ENCODE peak calls at places on chromosomes 3 and 15, in ten cellular contexts. One of them, this sample, is unnamed.

GRCh38 chr15:33547876-33548275 is 237.1 kb downstream of the RYR3 start:
- DNase-seq in GM12864: no peak
- DNase-seq in glutamatergic neuron: no peak
- DNase-seq in WTC11: peak; percentile 87
- DNase-seq in D721Med: no peak
- DNase-seq in ovary: peak; percentile 44
- DNase-seq in heart right ventricle: peak; percentile 13
- DNase-seq in stomach: no peak
- DNase-seq in psoas muscle: peak; percentile 49
- DNase-seq in neural crest cell: peak; percentile 55
- DNase-seq in this sample: peak; percentile 52

GRCh38 chr3:185511711-185512110 is 12.9 kb upstream of the TMEM41A start:
- DNase-seq in GM12864: no peak
- DNase-seq in glutamatergic neuron: no peak
- DNase-seq in WTC11: no peak
- DNase-seq in D721Med: no peak
- DNase-seq in ovary: no peak
- DNase-seq in heart right ventricle: no peak
- DNase-seq in stomach: no peak
- DNase-seq in psoas muscle: no peak
- DNase-seq in neural crest cell: no peak
- DNase-seq in this sample: no peak

GRCh38 chr15:25811481-25811906 is 51.6 kb downstream of the ATP10A start:
- DNase-seq in GM12864: peak; percentile 66
- DNase-seq in glutamatergic neuron: no peak
- DNase-seq in WTC11: no peak
- DNase-seq in D721Med: no peak
- DNase-seq in ovary: no peak
- DNase-seq in heart right ventricle: no peak
- DNase-seq in stomach: no peak
- DNase-seq in psoas muscle: no peak
- DNase-seq in neural crest cell: no peak
- DNase-seq in this sample: no peak

GRCh38 chr15:99403597-99403996 is 152.3 kb downstream of the LRRC28 start:
- DNase-seq in GM12864: no peak
- DNase-seq in glutamatergic neuron: no peak
- DNase-seq in WTC11: no peak
- DNase-seq in D721Med: no peak
- DNase-seq in ovary: no peak
- DNase-seq in heart right ventricle: no peak
- DNase-seq in stomach: no peak
- DNase-seq in psoas muscle: no peak
- DNase-seq in neural crest cell: no peak
- DNase-seq in this sample: no peak

GRCh38 chr15:29064290-29064689 is 178.5 kb downstream of the APBA2 start:
- DNase-seq in GM12864: no peak
- DNase-seq in glutamatergic neuron: no peak
- DNase-seq in WTC11: peak; percentile 24
- DNase-seq in D721Med: no peak
- DNase-seq in ovary: no peak
- DNase-seq in heart right ventricle: no peak
- DNase-seq in stomach: no peak
- DNase-seq in psoas muscle: no peak
- DNase-seq in neural crest cell: no peak
- DNase-seq in this sample: no peak

GRCh38 chr3:88957751-88958452 is 149.5 kb upstream of the EPHA3 start:
- DNase-seq in GM12864: no peak
- DNase-seq in glutamatergic neuron: no peak
- DNase-seq in WTC11: no peak
- DNase-seq in D721Med: no peak
- DNase-seq in ovary: no peak
- DNase-seq in heart right ventricle: no peak
- DNase-seq in stomach: no peak
- DNase-seq in psoas muscle: no peak
- DNase-seq in neural crest cell: no peak
- DNase-seq in this sample: peak; percentile 86

GRCh38 chr3:167406876-167407492 is 26.9 kb upstream of the ZBBX start:
- DNase-seq in GM12864: no peak
- DNase-seq in glutamatergic neuron: peak; percentile 42
- DNase-seq in WTC11: peak; percentile 41
- DNase-seq in D721Med: no peak
- DNase-seq in ovary: no peak
- DNase-seq in heart right ventricle: peak; percentile 21
- DNase-seq in stomach: peak; percentile 31
- DNase-seq in psoas muscle: no peak
- DNase-seq in neural crest cell: peak; percentile 26
- DNase-seq in this sample: peak; percentile 24

GRCh38 chr3:94416768-94417167 is 353.9 kb downstream of the NSUN3 start:
- DNase-seq in GM12864: no peak
- DNase-seq in glutamatergic neuron: no peak
- DNase-seq in WTC11: no peak
- DNase-seq in D721Med: no peak
- DNase-seq in ovary: no peak
- DNase-seq in heart right ventricle: no peak
- DNase-seq in stomach: no peak
- DNase-seq in psoas muscle: no peak
- DNase-seq in neural crest cell: no peak
- DNase-seq in this sample: no peak

DNA sequence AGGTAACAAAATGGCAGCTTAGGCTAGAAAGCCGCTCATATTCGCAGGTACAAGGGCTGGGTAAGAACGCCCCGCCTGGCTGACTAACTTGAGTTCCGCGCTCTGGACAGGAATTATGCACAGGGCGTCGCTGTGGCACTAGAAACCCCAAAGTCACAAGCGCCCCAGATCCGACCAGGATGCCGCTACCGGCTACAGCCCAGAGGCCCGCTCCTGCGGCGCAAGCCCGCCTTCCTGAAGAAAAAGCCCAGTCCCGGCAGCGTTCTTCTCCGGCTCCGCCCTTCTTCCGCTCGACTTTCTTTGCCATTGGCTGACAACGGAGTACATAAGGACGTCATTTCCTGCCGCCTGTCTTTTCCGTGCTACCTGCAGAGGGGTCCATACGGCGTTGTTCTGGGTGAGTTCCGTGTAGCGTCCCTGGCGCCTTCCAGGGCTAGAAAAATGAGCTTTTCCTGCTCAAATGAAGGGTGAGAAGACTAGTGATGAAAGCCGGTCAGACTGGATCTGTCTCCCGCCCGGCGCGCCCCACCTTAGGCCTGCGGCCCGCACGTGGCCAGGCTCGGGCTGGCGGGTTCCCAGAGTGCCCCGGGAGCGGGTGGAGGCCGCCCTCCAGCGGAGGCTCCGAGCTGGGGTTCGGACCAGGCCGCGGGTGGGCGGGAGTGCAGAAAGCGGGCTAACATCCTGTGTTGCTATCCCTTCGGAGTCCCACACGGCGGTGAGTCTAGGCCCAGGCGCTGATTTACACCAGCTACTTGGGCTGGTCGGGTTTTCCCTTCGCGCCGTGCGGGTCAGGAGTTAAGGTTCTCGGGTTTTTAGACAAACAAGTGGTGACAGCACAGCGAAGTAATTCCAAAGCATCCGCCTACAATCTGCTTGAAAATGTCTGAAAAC is at the start of gene RPSA:
- DNase-seq in GM12864: peak; percentile 97
- DNase-seq in glutamatergic neuron: peak; percentile 91
- DNase-seq in WTC11: peak; percentile 96
- DNase-seq in D721Med: peak; percentile 85
- DNase-seq in ovary: peak; percentile 91
- DNase-seq in heart right ventricle: peak; percentile 93
- DNase-seq in stomach: peak; percentile 96
- DNase-seq in psoas muscle: peak; percentile 96
- DNase-seq in neural crest cell: peak; percentile 87
- DNase-seq in this sample: peak; percentile 97
- TF ChIP-seq CTCF in GM12864: peak; percentile 46
- TF ChIP-seq CTCF in glutamatergic neuron: peak; percentile 15
- TF ChIP-seq CTCF in WTC11: no peak
- TF ChIP-seq CTCF in D721Med: peak; percentile 20
- TF ChIP-seq CTCF in ovary: peak; percentile 21
- TF ChIP-seq CTCF in heart right ventricle: peak; percentile 43
- TF ChIP-seq CTCF in stomach: no peak
- TF ChIP-seq CTCF in psoas muscle: peak; percentile 40
- TF ChIP-seq CTCF in neural crest cell: peak; percentile 40
- TF ChIP-seq CTCF in this sample: peak; percentile 23

GRCh38 chr15:59736181-59736580 is 47.1 kb upstream of the BNIP2 start:
- DNase-seq in GM12864: no peak
- DNase-seq in glutamatergic neuron: no peak
- DNase-seq in WTC11: peak; percentile 18
- DNase-seq in D721Med: no peak
- DNase-seq in ovary: no peak
- DNase-seq in heart right ventricle: no peak
- DNase-seq in stomach: no peak
- DNase-seq in psoas muscle: no peak
- DNase-seq in neural crest cell: no peak
- DNase-seq in this sample: no peak

GRCh38 chr15:59746777-59747176 is 57.7 kb upstream of the BNIP2 start:
- DNase-seq in GM12864: no peak
- DNase-seq in glutamatergic neuron: no peak
- DNase-seq in WTC11: no peak
- DNase-seq in D721Med: no peak
- DNase-seq in ovary: no peak
- DNase-seq in heart right ventricle: no peak
- DNase-seq in stomach: no peak
- DNase-seq in psoas muscle: no peak
- DNase-seq in neural crest cell: no peak
- DNase-seq in this sample: no peak

GRCh38 chr15:59739557-59740186 is 50.6 kb upstream of the BNIP2 start:
- DNase-seq in GM12864: no peak
- DNase-seq in glutamatergic neuron: no peak
- DNase-seq in WTC11: no peak
- DNase-seq in D721Med: no peak
- DNase-seq in ovary: no peak
- DNase-seq in heart right ventricle: no peak
- DNase-seq in stomach: no peak
- DNase-seq in psoas muscle: no peak
- DNase-seq in neural crest cell: no peak
- DNase-seq in this sample: no peak

GRCh38 chr15:59738676-59739075 is 49.6 kb upstream of the BNIP2 start:
- DNase-seq in GM12864: no peak
- DNase-seq in glutamatergic neuron: no peak
- DNase-seq in WTC11: no peak
- DNase-seq in D721Med: no peak
- DNase-seq in ovary: no peak
- DNase-seq in heart right ventricle: no peak
- DNase-seq in stomach: no peak
- DNase-seq in psoas muscle: no peak
- DNase-seq in neural crest cell: no peak
- DNase-seq in this sample: no peak

DNA sequence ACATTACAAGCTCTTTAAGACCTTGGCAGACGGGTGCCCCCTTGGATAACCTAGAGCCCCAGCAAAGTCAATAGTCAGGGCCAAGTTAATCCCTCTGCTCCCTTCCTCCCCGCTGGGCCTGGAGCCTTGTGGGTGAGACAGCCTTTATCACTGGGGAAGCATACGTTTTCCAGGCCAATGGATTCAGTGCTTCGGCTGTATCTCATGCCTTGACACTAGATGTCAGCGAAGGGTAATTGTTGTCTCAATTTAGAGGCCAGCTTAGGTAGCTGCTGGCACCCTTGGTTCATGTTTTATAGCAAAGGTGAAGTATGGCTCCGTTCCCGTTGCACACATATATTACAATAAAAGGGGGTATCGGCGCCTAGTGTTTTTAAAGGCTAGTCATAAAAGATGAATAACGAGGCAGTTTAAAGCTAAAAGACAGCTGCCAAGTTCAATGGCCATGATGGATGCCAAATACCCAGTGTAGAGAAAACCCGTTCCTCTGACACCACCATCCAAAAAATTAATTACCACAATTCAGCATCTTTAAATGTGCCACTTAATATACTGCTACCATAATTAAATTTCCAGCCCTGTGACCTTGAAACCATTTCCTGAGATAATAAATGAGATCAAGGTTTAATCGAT is 52.3 kb upstream of the BNIP2 start:
- DNase-seq in GM12864: no peak
- DNase-seq in glutamatergic neuron: peak; percentile 21
- DNase-seq in WTC11: peak; percentile 33
- DNase-seq in D721Med: no peak
- DNase-seq in ovary: no peak
- DNase-seq in heart right ventricle: no peak
- DNase-seq in stomach: no peak
- DNase-seq in psoas muscle: no peak
- DNase-seq in neural crest cell: no peak
- DNase-seq in this sample: peak; percentile 15
- TF ChIP-seq CTCF in GM12864: peak; percentile 39
- TF ChIP-seq CTCF in glutamatergic neuron: no peak
- TF ChIP-seq CTCF in WTC11: no peak
- TF ChIP-seq CTCF in D721Med: peak; percentile 28
- TF ChIP-seq CTCF in ovary: no peak
- TF ChIP-seq CTCF in heart right ventricle: no peak
- TF ChIP-seq CTCF in stomach: no peak
- TF ChIP-seq CTCF in psoas muscle: peak; percentile 26
- TF ChIP-seq CTCF in neural crest cell: peak; percentile 42
- TF ChIP-seq CTCF in this sample: no peak

DNA sequence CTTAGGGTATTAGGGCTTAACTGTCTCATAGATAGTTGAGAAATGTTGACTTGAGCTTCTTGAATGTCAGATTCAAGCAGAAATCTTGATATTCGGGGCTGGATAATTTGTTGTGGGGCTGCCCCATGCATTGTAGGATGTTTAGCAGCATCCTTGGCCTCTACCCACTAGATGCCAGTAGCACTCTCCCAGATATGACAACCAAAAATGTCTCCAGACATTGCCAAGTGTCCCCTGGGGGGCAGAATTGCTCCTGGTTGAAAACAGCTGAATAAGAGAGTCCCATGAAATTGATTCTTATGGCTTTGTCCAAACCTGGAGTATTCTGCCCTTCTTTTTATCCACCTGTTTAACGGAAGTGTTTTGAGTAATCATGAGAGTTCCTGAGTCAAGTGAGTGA is 15.9 kb upstream of the LCMT2 start:
- DNase-seq in GM12864: no peak
- DNase-seq in glutamatergic neuron: no peak
- DNase-seq in WTC11: no peak
- DNase-seq in D721Med: no peak
- DNase-seq in ovary: no peak
- DNase-seq in heart right ventricle: no peak
- DNase-seq in stomach: no peak
- DNase-seq in psoas muscle: no peak
- DNase-seq in neural crest cell: no peak
- DNase-seq in this sample: no peak
- TF ChIP-seq CTCF in GM12864: no peak
- TF ChIP-seq CTCF in glutamatergic neuron: no peak
- TF ChIP-seq CTCF in WTC11: no peak
- TF ChIP-seq CTCF in D721Med: peak; percentile 1
- TF ChIP-seq CTCF in ovary: no peak
- TF ChIP-seq CTCF in heart right ventricle: no peak
- TF ChIP-seq CTCF in stomach: no peak
- TF ChIP-seq CTCF in psoas muscle: no peak
- TF ChIP-seq CTCF in neural crest cell: no peak
- TF ChIP-seq CTCF in this sample: no peak

GRCh38 chr3:51997935-51998596 is 2.4 kb upstream of the RPL29 start:
- DNase-seq in GM12864: no peak
- DNase-seq in glutamatergic neuron: no peak
- DNase-seq in WTC11: no peak
- DNase-seq in D721Med: no peak
- DNase-seq in ovary: no peak
- DNase-seq in heart right ventricle: no peak
- DNase-seq in stomach: no peak
- DNase-seq in psoas muscle: no peak
- DNase-seq in neural crest cell: no peak
- DNase-seq in this sample: no peak

GRCh38 chr3:51997172-51997571 is 1.5 kb upstream of the RPL29 start:
- DNase-seq in GM12864: no peak
- DNase-seq in glutamatergic neuron: no peak
- DNase-seq in WTC11: no peak
- DNase-seq in D721Med: no peak
- DNase-seq in ovary: no peak
- DNase-seq in heart right ventricle: no peak
- DNase-seq in stomach: no peak
- DNase-seq in psoas muscle: no peak
- DNase-seq in neural crest cell: no peak
- DNase-seq in this sample: no peak

GRCh38 chr3:51998774-51999173 is 3.1 kb upstream of the RPL29 start:
- DNase-seq in GM12864: no peak
- DNase-seq in glutamatergic neuron: no peak
- DNase-seq in WTC11: no peak
- DNase-seq in D721Med: no peak
- DNase-seq in ovary: no peak
- DNase-seq in heart right ventricle: no peak
- DNase-seq in stomach: no peak
- DNase-seq in psoas muscle: no peak
- DNase-seq in neural crest cell: no peak
- DNase-seq in this sample: no peak

GRCh38 chr3:51994530-51994929 is 1.2 kb downstream of the RPL29 start:
- DNase-seq in GM12864: no peak
- DNase-seq in glutamatergic neuron: no peak
- DNase-seq in WTC11: no peak
- DNase-seq in D721Med: no peak
- DNase-seq in ovary: no peak
- DNase-seq in heart right ventricle: no peak
- DNase-seq in stomach: no peak
- DNase-seq in psoas muscle: no peak
- DNase-seq in neural crest cell: no peak
- DNase-seq in this sample: no peak

DNA sequence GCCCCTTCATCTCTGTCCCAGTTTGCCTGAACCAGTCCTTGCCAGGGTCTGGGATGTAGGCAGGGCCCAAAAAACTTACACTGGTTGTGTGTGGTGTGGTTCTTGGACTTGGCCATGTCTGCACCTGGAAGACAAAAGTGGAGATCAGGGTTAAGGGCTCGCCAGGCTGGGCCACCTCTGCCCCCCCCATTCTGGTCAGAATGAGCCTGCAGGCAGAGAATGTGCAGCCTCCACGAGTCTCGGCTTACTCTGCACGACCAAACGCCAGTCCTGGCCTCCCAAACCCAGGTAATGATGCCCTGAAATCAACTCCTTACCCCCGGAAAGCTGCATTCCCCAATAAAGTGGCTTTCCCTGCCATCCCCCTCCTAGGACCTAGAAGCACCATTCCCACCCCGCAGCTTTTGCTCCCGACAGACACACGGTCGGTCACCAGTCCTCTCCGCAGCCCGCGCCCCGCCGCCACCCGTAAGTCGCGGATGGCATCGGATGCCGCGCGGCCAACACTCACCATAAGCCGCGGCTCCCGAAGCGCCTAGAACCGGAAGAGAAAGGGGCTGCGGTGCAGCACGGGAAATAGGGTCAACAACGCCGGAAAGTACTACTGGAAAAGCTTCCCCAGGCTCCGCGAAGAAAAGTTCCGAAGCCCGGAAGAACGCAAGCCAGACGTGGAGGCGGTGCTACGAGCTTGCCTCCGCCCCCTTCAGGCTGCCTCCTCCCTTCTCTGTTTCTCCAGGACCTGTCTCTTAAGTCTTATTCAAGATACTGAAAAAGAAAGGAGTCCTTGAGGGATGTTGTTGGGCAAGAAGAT is at the start of gene RPL29:
- DNase-seq in GM12864: peak; percentile 92
- DNase-seq in glutamatergic neuron: peak; percentile 86
- DNase-seq in WTC11: peak; percentile 92
- DNase-seq in D721Med: peak; percentile 88
- DNase-seq in ovary: peak; percentile 94
- DNase-seq in heart right ventricle: peak; percentile 94
- DNase-seq in stomach: peak; percentile 93
- DNase-seq in psoas muscle: peak; percentile 94
- DNase-seq in neural crest cell: peak; percentile 85
- DNase-seq in this sample: peak; percentile 98
- TF ChIP-seq CTCF in GM12864: no peak
- TF ChIP-seq CTCF in glutamatergic neuron: no peak
- TF ChIP-seq CTCF in WTC11: no peak
- TF ChIP-seq CTCF in D721Med: peak; percentile 10
- TF ChIP-seq CTCF in ovary: peak; percentile 42
- TF ChIP-seq CTCF in heart right ventricle: peak; percentile 44
- TF ChIP-seq CTCF in stomach: no peak
- TF ChIP-seq CTCF in psoas muscle: no peak
- TF ChIP-seq CTCF in neural crest cell: peak; percentile 23
- TF ChIP-seq CTCF in this sample: no peak